ENCODE peak calls at places on chromosomes 16 and 17, in nine cellular contexts. A is H1, K is colonic mucosa, J is AG04450, V is cardiac fibroblast, L is tibial artery, P is left ventricle myocardium inferior, G is GM12878, D is IMR-90. U is an unnamed sample.

GRCh38 chr16:58656872-58657271 is 27.2 kb upstream of the CNOT1 start:
- DNase-seq in G (no peak), J (no peak), A (no peak), L (no peak), D (no peak), P (no peak), V (no peak), K (peak; percentile 40), U (no peak)

GRCh38 chr17:43416998-43417891 is 18.5 kb downstream of the ARL4D start:
- DNase-seq in A (no peak), L (peak; percentile 92), D (peak; percentile 37), V (peak; percentile 84), K (peak; percentile 61), G (no peak), J (no peak), P (peak; percentile 77), U (peak; percentile 30)

GRCh38 chr17:79339311-79339710 is 264.7 kb downstream of the ENGASE start:
- DNase-seq in J (no peak), G (no peak), D (no peak), P (no peak), A (no peak), L (no peak), V (no peak), K (no peak), U (no peak)

GRCh38 chr16:29674188-29674587 is 4.8 kb upstream of the QPRT start:
- DNase-seq in L (no peak), G (no peak), A (no peak), J (no peak), V (peak; percentile 75), D (peak; percentile 40), P (peak; percentile 39), K (peak; percentile 81), U (peak; percentile 32)

GRCh38 chr17:49241040-49241439 is 10.5 kb upstream of the PHOSPHO1 start:
- DNase-seq in J (no peak), D (no peak), P (no peak), G (no peak), K (no peak), L (no peak), V (no peak), A (no peak), U (no peak)

GRCh38 chr17:59375858-59376257 is 44.4 kb downstream of the YPEL2 start:
- DNase-seq in A (no peak), J (no peak), K (no peak), D (no peak), P (no peak), L (no peak), V (no peak), G (peak; percentile 53), U (no peak)

GRCh38 chr16:64993464-64993863 is 128.4 kb downstream of the CDH11 start:
- DNase-seq in G (no peak), L (no peak), K (no peak), A (no peak), V (no peak), J (no peak), D (no peak), P (no peak), U (no peak)

GRCh38 chr17:60863892-60864673 is 186.4 kb downstream of the BCAS3 start:
- DNase-seq in A (no peak), P (no peak), L (no peak), G (no peak), J (no peak), D (peak; percentile 9), V (peak; percentile 25), K (no peak), U (peak; percentile 22)

GRCh38 chr17:27499451-27500265 is 43.4 kb downstream of the KSR1 start:
- DNase-seq in A (no peak), V (no peak), K (no peak), J (no peak), L (no peak), G (no peak), P (no peak), D (no peak), U (no peak)

GRCh38 chr17:76176701-76177574 is 35.9 kb upstream of the FOXJ1 start:
- DNase-seq in K (no peak), P (no peak), J (no peak), G (no peak), L (no peak), D (no peak), A (no peak), V (no peak), U (no peak)

GRCh38 chr17:6752068-6752909 is 3.6 kb upstream of the XAF1 start:
- DNase-seq in J (peak; percentile 98), K (no peak), P (no peak), D (peak; percentile 99), G (no peak), L (peak; percentile 81), A (no peak), V (peak; percentile 98), U (peak; percentile 98)

GRCh38 chr17:82418001-82418986 is at the start of the genes HEXD and OGFOD3:
- DNase-seq in L (peak; percentile 90), V (peak; percentile 81), K (peak; percentile 83), P (peak; percentile 83), G (no peak), A (peak; percentile 93), J (no peak), D (peak; percentile 69), U (peak; percentile 71)

GRCh38 chr16:58249780-58250478 is 44.9 kb downstream of the PRSS54 start:
- DNase-seq in K (peak; percentile 83), J (no peak), G (peak; percentile 40), D (peak; percentile 62), A (peak; percentile 95), P (peak; percentile 76), L (peak; percentile 81), V (peak; percentile 73), U (peak; percentile 62)

GRCh38 chr16:83940630-83941378 is 12.2 kb upstream of the OSGIN1 start:
- DNase-seq in K (no peak), P (no peak), A (no peak), J (no peak), L (no peak), G (no peak), V (no peak), D (no peak), U (no peak)

GRCh38 chr17:83136931-83137330 is 57.5 kb downstream of the METRNL start:
- DNase-seq in D (no peak), J (no peak), A (no peak), V (no peak), L (peak; percentile 54), G (no peak), K (peak; percentile 11), P (no peak), U (no peak)

GRCh38 chr17:36641877-36642845 is 40.8 kb downstream of the MRM1 start:
- DNase-seq in D (no peak), V (no peak), P (no peak), L (no peak), K (peak; percentile 42), G (no peak), J (no peak), A (no peak), U (no peak)

GRCh38 chr16:79261461-79261860 is 339.1 kb downstream of the MAF start:
- DNase-seq in D (no peak), G (no peak), L (no peak), A (peak; percentile 71), K (peak; percentile 41), V (no peak), P (peak; percentile 57), J (no peak), U (no peak)

GRCh38 chr17:29760279-29760721 is 137.6 kb upstream of the CORO6 start:
- DNase-seq in V (peak; percentile 45), A (no peak), K (no peak), L (no peak), G (peak; percentile 85), P (no peak), D (peak; percentile 39), J (no peak), U (peak; percentile 58)

DNA sequence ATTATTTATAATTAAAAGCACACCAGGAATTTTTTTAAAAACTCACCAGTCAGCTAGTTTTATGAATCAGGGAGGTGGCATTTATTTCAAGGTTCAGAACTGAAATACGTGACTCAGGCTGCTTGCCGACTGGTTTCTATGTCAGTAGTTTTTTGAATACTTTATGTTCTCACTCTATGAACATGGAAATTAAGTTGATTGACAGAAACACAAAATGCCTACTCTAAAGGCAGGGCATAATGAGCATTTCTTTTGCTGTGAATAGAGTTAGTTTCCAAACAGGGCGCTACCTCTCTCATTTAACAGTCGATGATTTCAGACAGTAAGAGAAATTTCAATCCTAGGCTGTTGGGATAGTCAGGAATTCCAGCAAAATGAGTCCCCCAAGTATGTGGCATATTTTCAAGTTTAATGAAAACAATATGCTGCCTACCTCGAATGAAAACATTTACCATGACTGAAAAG is 6.7 kb downstream of the HS3ST3B1 start:
- DNase-seq in D (peak; percentile 83), P (no peak), K (no peak), G (no peak), V (no peak), A (no peak), L (no peak), J (no peak), U (peak; percentile 84)
- H3K4me3 ChIP-seq in D (peak overlapping the region; percentile 40), P (no peak overlapping the region), K (no peak overlapping the region), G (no peak overlapping the region), V (no peak overlapping the region), A (no peak overlapping the region), L (no peak overlapping the region), J (peak overlapping the region; percentile 51), U (peak overlapping the region; percentile 25)

DNA sequence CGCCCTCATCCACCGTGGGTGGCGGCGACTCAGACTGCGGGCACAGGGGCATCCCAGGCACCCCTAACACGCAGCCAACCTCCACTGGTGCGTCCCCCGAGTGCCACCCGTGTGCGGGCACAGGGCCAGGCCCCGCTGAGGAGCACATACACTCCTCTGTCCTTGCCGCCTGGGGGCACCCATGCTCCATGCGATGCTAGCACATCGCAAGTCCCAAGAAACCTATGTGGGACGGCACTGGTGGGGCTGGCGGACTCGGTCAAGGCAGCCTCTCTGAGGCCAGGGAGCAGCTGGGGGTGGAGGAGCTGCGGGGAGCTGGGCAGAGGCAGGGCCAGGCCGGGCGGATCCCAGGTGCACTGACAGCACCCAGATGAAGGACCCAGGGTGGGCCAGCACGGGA is 4.0 kb downstream of the ZNF598 start:
- DNase-seq in K (no peak), G (no peak), P (no peak), J (no peak), D (no peak), A (no peak), L (no peak), V (no peak), U (no peak)
- TF ChIP-seq CTCF in K (no peak), G (no peak), P (no peak), J (no peak), D (no peak), A (peak; percentile 50), L (no peak), V (no peak), U (no peak)

DNA sequence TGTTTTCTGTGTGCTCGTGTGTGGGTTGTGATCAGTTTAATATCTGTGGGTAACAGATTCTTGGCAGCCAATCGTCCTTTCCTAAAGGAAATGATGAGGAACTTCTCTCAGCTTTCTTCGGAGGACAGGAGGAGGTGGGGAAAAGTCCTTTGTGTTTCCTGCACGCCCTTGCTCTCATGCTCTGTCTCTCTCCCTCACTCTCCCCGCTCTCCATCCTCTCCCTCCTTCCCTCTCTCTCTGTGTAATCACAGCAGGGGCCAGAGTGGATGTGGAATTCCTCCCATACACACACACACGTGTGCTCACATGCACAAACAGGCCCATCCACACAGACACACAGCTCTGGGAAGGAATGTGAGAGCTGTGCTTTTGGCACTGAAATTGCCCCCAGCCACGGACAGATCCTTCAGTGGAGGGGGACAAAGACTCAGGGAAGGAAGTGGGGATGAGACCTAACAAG is 83.6 kb upstream of the PLCG2 start:
- DNase-seq in A (no peak), G (no peak), P (no peak), L (no peak), K (no peak), V (peak; percentile 77), J (no peak), D (peak; percentile 4), U (peak; percentile 35)
- H3K4me3 ChIP-seq in A (no peak overlapping the region), G (no peak overlapping the region), P (no peak overlapping the region), L (no peak overlapping the region), K (no peak overlapping the region), V (no peak overlapping the region), J (no peak overlapping the region), D (no peak overlapping the region), U (no peak overlapping the region)

GRCh38 chr16:12215302-12216105 is 239.0 kb downstream of the SNX29 start:
- DNase-seq in G (no peak), A (peak; percentile 67), D (no peak), L (no peak), V (no peak), K (no peak), P (no peak), J (no peak), U (no peak)
- TF ChIP-seq CTCF in G (no peak), A (peak; percentile 90), D (peak; percentile 38), L (no peak), V (peak; percentile 19), K (no peak), P (peak; percentile 42), J (peak; percentile 52), U (peak; percentile 39)

U was measured in astrocyte of the spinal cord.